ENCODE peak calls at places on chromosomes 16 and 17, in four cellular contexts. F is WTC11, L is Calu3, W is lower leg skin. J is an unnamed sample.

GRCh38 chr17:30590086-30590485 is 112.9 kb downstream of the GOSR1 start:
- DNase-seq in L (no peak), W (no peak), F (no peak), J (no peak)

GRCh38 chr17:68033636-68034451 is 1.7 kb upstream of the KPNA2 start:
- DNase-seq in L (no peak), W (no peak), F (peak), J (no peak)

GRCh38 chr16:10828851-10829331 is 10.3 kb upstream of the TVP23A start:
- DNase-seq in F (no peak), L (peak), W (peak), J (peak)

GRCh38 chr17:8163978-8164814 is 1.4 kb upstream of the VAMP2 start:
- DNase-seq in W (peak), L (no peak), F (no peak), J (no peak)

GRCh38 chr17:63445571-63446217 is 412 bp downstream of the CYB561 start:
- DNase-seq in W (no peak), F (peak), L (no peak), J (no peak)

GRCh38 chr17:76246080-76247066 is 6.1 kb upstream of the RNF157 start:
- DNase-seq in L (no peak), F (no peak), W (no peak), J (no peak)

GRCh38 chr16:414395-415169 is 10.9 kb upstream of the RAB11FIP3 start:
- DNase-seq in F (no peak), W (no peak), L (no peak), J (no peak)

GRCh38 chr16:19717781-19718623 is at the start of the genes IQCK and KNOP1:
- DNase-seq in L (peak), F (peak), W (peak), J (peak)

GRCh38 chr17:61453563-61453962 is 1.3 kb downstream of the TBX4 start:
- DNase-seq in F (no peak), W (no peak), L (no peak), J (no peak)

GRCh38 chr17:80008383-80008840 is 27.3 kb downstream of the TBC1D16 start:
- DNase-seq in F (peak), L (peak), W (peak), J (peak)

GRCh38 chr17:58204796-58205195 is 12.3 kb downstream of the EPX start:
- DNase-seq in F (no peak), W (no peak), L (no peak), J (no peak)

GRCh38 chr16:83971165-83972130 is 3.4 kb downstream of the NECAB2 start:
- DNase-seq in F (no peak), W (no peak), L (no peak), J (no peak)

J was measured in tibial nerve.